ENCODE peak calls at places on chromosomes 12 and 14, in four cellular contexts. G, Y, C and N are unnamed samples.

GRCh38 chr12:105445261-105446015 is 114.9 kb downstream of the C12orf75 start:
- DNase-seq in G (peak; percentile 48), Y (no peak), C (no peak), N (no peak)

GRCh38 chr14:38108681-38109080 is 99.0 kb upstream of the SSTR1 start:
- DNase-seq in G (no peak), Y (peak; percentile 81), C (no peak), N (no peak)

GRCh38 chr12:27826076-27826475 is 46.0 kb upstream of the MANSC4 start:
- DNase-seq in G (peak; percentile 29), Y (no peak), C (no peak), N (no peak)

GRCh38 chr12:3122841-3123678 is 45.9 kb downstream of the TSPAN9 start:
- DNase-seq in G (peak; percentile 79), Y (no peak), C (no peak), N (no peak)

GRCh38 chr12:117009759-117010158 is 89.5 kb downstream of the TESC start:
- DNase-seq in G (no peak), Y (no peak), C (no peak), N (no peak)

GRCh38 chr14:100443643-100444042 is 120.5 kb downstream of the SLC25A47 start:
- DNase-seq in G (no peak), Y (no peak), C (no peak), N (no peak)

GRCh38 chr14:99432491-99432890 is 48.2 kb downstream of the SETD3 start:
- DNase-seq in G (no peak), Y (no peak), C (no peak), N (no peak)

GRCh38 chr12:67802723-67803122 is 154.2 kb downstream of the DYRK2 start:
- DNase-seq in G (no peak), Y (no peak), C (no peak), N (no peak)

GRCh38 chr12:113903381-113903863 is 62.7 kb downstream of the RBM19 start:
- DNase-seq in G (peak; percentile 33), Y (peak; percentile 18), C (no peak), N (no peak)

GRCh38 chr12:11819643-11820042 is 170.2 kb downstream of the ETV6 start:
- DNase-seq in G (no peak), Y (no peak), C (no peak), N (no peak)

GRCh38 chr12:51415931-51416330 is 8.7 kb upstream of the SLC4A8 start:
- DNase-seq in G (peak; percentile 33), Y (no peak), C (no peak), N (no peak)

GRCh38 chr14:99539503-99539902 is 58.3 kb downstream of the CCNK start:
- DNase-seq in G (no peak), Y (no peak), C (no peak), N (no peak)

GRCh38 chr14:95261616-95262510 is 57.8 kb downstream of the CLMN start:
- DNase-seq in G (peak; percentile 67), Y (no peak), C (no peak), N (no peak)

GRCh38 chr12:62210422-62210821 is 49.8 kb upstream of the USP15 start:
- DNase-seq in G (no peak), Y (no peak), C (peak; percentile 44), N (no peak)

GRCh38 chr14:94298130-94298529 is 5.1 kb upstream of the SERPINA10 start:
- DNase-seq in G (no peak), Y (no peak), C (no peak), N (no peak)

GRCh38 chr14:36657409-36658090 is 4.1 kb upstream of the PAX9 start:
- DNase-seq in G (no peak), Y (no peak), C (no peak), N (no peak)

GRCh38 chr14:39279515-39279914 is 45.8 kb downstream of the MIA2 start:
- DNase-seq in G (no peak), Y (no peak), C (no peak), N (no peak)

GRCh38 chr12:131949431-131950181 is at the start of gene EP400:
- DNase-seq in G (peak; percentile 93), Y (peak; percentile 71), C (peak; percentile 94), N (peak; percentile 94)

GRCh38 chr12:554001-554285 is 94.2 kb downstream of the B4GALNT3 start:
- DNase-seq in G (no peak), Y (no peak), C (no peak), N (no peak)

GRCh38 chr14:95273041-95273978 is 46.4 kb downstream of the CLMN start:
- DNase-seq in G (no peak), Y (no peak), C (no peak), N (no peak)

GRCh38 chr12:52370906-52371608 is 3.8 kb upstream of the KRT85 start:
- DNase-seq in G (no peak), Y (no peak), C (no peak), N (no peak)

GRCh38 chr14:45587142-45587541 is 334.1 kb upstream of the MIS18BP1 start:
- DNase-seq in G (no peak), Y (no peak), C (no peak), N (no peak)

GRCh38 chr12:3315201-3315661 is 175.8 kb upstream of the PRMT8 start:
- DNase-seq in G (peak; percentile 71), Y (peak; percentile 73), C (no peak), N (no peak)

GRCh38 chr12:57585156-57585555 is 5.8 kb upstream of the PIP4K2C start:
- DNase-seq in G (no peak), Y (no peak), C (no peak), N (no peak)

GRCh38 chr14:39267592-39268112 is 33.9 kb downstream of the MIA2 start:
- DNase-seq in G (peak; percentile 56), Y (no peak), C (no peak), N (no peak)

GRCh38 chr14:102479777-102480176 is 29.8 kb downstream of the ANKRD9 start:
- DNase-seq in G (no peak), Y (no peak), C (peak; percentile 7), N (no peak)

GRCh38 chr12:13278249-13278787 is 81.8 kb downstream of the EMP1 start:
- DNase-seq in G (peak; percentile 45), Y (peak; percentile 36), C (peak; percentile 39), N (peak; percentile 53)

GRCh38 chr14:81211844-81212243 is 8.9 kb downstream of the GTF2A1 start:
- DNase-seq in G (no peak), Y (no peak), C (peak; percentile 30), N (no peak)

GRCh38 chr14:105173901-105174894 is 5.6 kb upstream of the JAG2 start:
- DNase-seq in G (no peak), Y (no peak), C (peak; percentile 72), N (peak; percentile 37)

GRCh38 chr14:70776197-70776596 is 33.1 kb downstream of the MAP3K9 start:
- DNase-seq in G (no peak), Y (no peak), C (no peak), N (no peak)

GRCh38 chr12:120056739-120057138 is 59.8 kb downstream of the RAB35 start:
- DNase-seq in G (no peak), Y (no peak), C (no peak), N (no peak)

GRCh38 chr12:54132979-54133378 is 55.8 kb downstream of the SMUG1 start:
- DNase-seq in G (no peak), Y (no peak), C (no peak), N (no peak)

GRCh38 chr12:19402743-19403400 is 36.4 kb upstream of the AEBP2 start:
- DNase-seq in G (peak; percentile 21), Y (no peak), C (peak; percentile 33), N (no peak)

GRCh38 chr12:116497051-116497529 is 62.1 kb upstream of the MAP1LC3B2 start:
- DNase-seq in G (peak; percentile 87), Y (no peak), C (no peak), N (no peak)

GRCh38 chr12:97960741-97961608 is 498.4 kb downstream of the RMST start:
- DNase-seq in G (peak; percentile 30), Y (no peak), C (peak; percentile 21), N (no peak)

GRCh38 chr12:62434504-62435336 is 31.9 kb upstream of the MON2 start:
- DNase-seq in G (no peak), Y (no peak), C (no peak), N (no peak)

DNA sequence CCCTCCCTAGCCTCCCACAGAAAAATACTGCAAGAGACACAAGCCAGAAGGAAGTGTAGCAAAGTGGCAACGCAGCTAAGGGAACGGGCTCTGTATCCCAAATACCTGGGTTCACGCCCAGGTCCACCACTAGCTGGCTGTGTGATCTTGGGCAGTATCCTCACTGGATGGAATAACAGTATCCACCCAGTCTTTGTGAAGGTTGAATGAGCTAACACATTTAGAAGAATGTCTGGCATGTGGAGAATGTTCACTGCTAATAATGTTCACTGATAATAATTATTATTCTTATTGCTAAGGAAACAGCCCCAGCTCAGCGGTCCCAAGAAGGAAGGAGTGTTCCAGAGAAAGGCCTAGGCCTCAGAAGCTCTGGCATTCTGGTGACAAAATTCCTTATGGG is 70.9 kb downstream of the VWF start:
- DNase-seq in G (no peak), Y (no peak), C (no peak), N (no peak)
- H3K27ac ChIP-seq in G (no peak overlapping the region), Y (no peak overlapping the region), C (no peak overlapping the region), N (no peak overlapping the region)

GRCh38 chr14:73729015-73729330 is 14.8 kb upstream of the PNMA1 start:
- DNase-seq in G (no peak), Y (no peak), C (no peak), N (no peak)
- TF ChIP-seq CTCF in G (no peak), Y (no peak), C (no peak), N (no peak)

DNA sequence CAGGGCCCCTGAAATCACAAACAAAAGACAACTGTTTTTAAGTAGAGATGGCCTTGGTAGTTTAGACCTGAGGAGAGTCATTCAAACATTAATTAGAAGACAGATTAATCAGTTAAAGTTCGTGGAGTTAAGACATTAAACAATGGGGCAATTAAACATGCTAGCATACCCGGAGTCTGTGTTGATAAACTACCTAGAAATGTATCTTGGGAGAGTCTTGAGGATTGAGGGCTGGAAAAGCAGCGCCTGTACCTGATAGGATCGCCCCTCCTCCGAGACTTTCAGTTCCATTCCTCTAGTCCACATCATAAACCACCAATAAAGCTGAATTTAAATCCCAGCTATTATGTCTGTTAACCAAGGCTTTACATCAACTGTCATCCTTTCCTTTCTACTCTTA is 1.0 kb upstream of the KRAS start:
- DNase-seq in G (no peak), Y (no peak), C (no peak), N (no peak)
- H3K27ac ChIP-seq in G (peak overlapping the region; percentile 52), Y (no peak overlapping the region), C (no peak overlapping the region), N (peak overlapping the region; percentile 73)

GRCh38 chr12:49034287-49034622 is 15.7 kb upstream of the PRKAG1 start:
- DNase-seq in G (no peak), Y (no peak), C (no peak), N (no peak)
- TF ChIP-seq CTCF in G (no peak), Y (no peak), C (no peak), N (no peak)

GRCh38 chr12:130479401-130480125 is 141.9 kb downstream of the PIWIL1 start:
- DNase-seq in G (no peak), Y (no peak), C (no peak), N (no peak)
- H3K27ac ChIP-seq in G (no peak overlapping the region), Y (no peak overlapping the region), C (no peak overlapping the region), N (no peak overlapping the region)

GRCh38 chr12:49720214-49720613 is 13.0 kb upstream of the FMNL3 start:
- DNase-seq in G (no peak), Y (no peak), C (no peak), N (no peak)
- TF ChIP-seq CTCF in G (no peak), Y (peak; percentile 2), C (peak; percentile 31), N (no peak)